ENCODE peak calls at places on chromosomes 3 and 15, in nine cellular contexts. D is sigmoid colon, W is HepG2, A is stomach, X is esophagus muscularis mucosa, Q is endothelial cell of umbilical vein, C is prostate gland, L is transverse colon, H is breast epithelium. P is an unnamed sample.

GRCh38 chr3:139745831-139746230 is 68.1 kb upstream of the NMNAT3 start:
- DNase-seq in H (no peak), X (peak; percentile 24), L (no peak), C (no peak), A (no peak), W (peak; percentile 30), D (no peak), Q (no peak), P (no peak)

GRCh38 chr3:11131371-11131770 is 22.9 kb upstream of the HRH1 start:
- DNase-seq in X (no peak), Q (no peak), L (no peak), W (no peak), D (no peak), H (no peak), C (no peak), A (no peak), P (no peak)

GRCh38 chr15:77909131-77909940 is 168.2 kb downstream of the TBC1D2B start:
- DNase-seq in C (no peak), Q (no peak), H (no peak), L (no peak), A (no peak), D (peak; percentile 40), X (no peak), W (no peak), P (peak; percentile 64)

GRCh38 chr3:69505770-69506407 is 120.0 kb upstream of the FRMD4B start:
- DNase-seq in C (no peak), Q (peak; percentile 3), L (no peak), X (no peak), D (no peak), H (no peak), A (no peak), W (no peak), P (no peak)

GRCh38 chr3:133384331-133385027 is 15.4 kb upstream of the BFSP2 start:
- DNase-seq in A (peak; percentile 70), X (no peak), H (peak; percentile 61), Q (peak; percentile 71), L (peak; percentile 25), D (no peak), C (peak; percentile 48), W (peak; percentile 46), P (no peak)

GRCh38 chr15:71748327-71748726 is 62.0 kb upstream of the NR2E3 start:
- DNase-seq in X (no peak), H (no peak), W (no peak), A (no peak), L (no peak), D (no peak), C (no peak), Q (no peak), P (no peak)

GRCh38 chr15:71186971-71187960 is 72.0 kb downstream of the THSD4 start:
- DNase-seq in X (peak; percentile 34), D (no peak), H (no peak), Q (no peak), A (no peak), C (no peak), L (no peak), W (no peak), P (no peak)

GRCh38 chr15:93997071-93997658 is 234.2 kb upstream of the MCTP2 start:
- DNase-seq in A (no peak), C (no peak), W (peak; percentile 8), D (no peak), Q (peak; percentile 6), L (no peak), X (no peak), H (no peak), P (no peak)

GRCh38 chr3:127748754-127749327 is 73.5 kb downstream of the MGLL start:
- DNase-seq in H (no peak), L (no peak), Q (no peak), W (no peak), A (no peak), C (no peak), D (peak; percentile 78), X (no peak), P (peak; percentile 63)

GRCh38 chr3:127747751-127748521 is 74.4 kb downstream of the MGLL start:
- DNase-seq in A (peak; percentile 77), D (peak; percentile 85), H (no peak), C (peak; percentile 67), W (no peak), Q (peak; percentile 79), X (no peak), L (peak; percentile 71), P (peak; percentile 91)

GRCh38 chr3:127749787-127750225 is 72.5 kb downstream of the MGLL start:
- DNase-seq in H (no peak), W (no peak), A (no peak), X (no peak), D (no peak), Q (no peak), C (no peak), L (no peak), P (peak; percentile 58)

GRCh38 chr3:127750226-127751031 is 71.9 kb downstream of the MGLL start:
- DNase-seq in D (no peak), H (no peak), A (no peak), X (no peak), Q (no peak), W (no peak), C (no peak), L (peak; percentile 41), P (peak; percentile 44)

GRCh38 chr3:127749361-127749760 is 73.0 kb downstream of the MGLL start:
- DNase-seq in H (no peak), L (no peak), X (no peak), Q (no peak), W (no peak), A (no peak), C (no peak), D (no peak), P (no peak)
- H3K4me1 ChIP-seq in H (no peaks in the 10 kb centered on the region), L (peaks cover 37% of the 10 kb centered on the region), X (peaks cover 70% of the 10 kb centered on the region), Q (peaks cover 26% of the 10 kb centered on the region), W (no peaks in the 10 kb centered on the region), A (peaks cover 71% of the 10 kb centered on the region), C (peaks cover 2% of the 10 kb centered on the region), D (peaks cover 47% of the 10 kb centered on the region), P (peaks cover 42% of the 10 kb centered on the region)

DNA sequence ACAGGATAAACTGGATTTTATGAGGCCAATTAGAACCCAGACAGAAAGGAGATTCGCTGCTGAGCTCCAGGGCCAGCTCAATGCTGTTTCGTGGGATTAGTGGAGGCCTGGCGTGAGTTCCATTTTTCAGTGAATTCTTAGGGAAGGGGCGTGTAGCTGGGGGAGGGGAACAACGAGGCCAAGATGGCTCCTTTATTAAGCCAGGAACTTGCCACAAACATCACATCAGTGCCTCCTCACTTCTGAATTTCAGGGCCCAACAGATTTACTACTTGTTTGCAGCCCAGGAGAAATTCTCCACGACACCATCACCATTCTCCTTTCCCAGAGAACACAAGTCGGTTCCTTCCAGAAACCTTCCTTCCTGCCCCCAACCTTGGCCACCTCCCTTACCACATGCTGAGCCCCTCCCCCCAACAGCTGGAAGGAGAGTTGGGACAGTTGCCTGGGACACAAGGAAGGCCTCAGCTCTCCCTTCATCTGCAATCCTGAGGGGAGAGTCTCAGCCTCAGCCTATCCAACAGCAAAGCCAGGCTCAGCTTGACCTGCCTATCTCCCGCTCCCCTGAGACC is 5.8 kb downstream of the IGDCC4 start:
- DNase-seq in C (no peak), A (no peak), Q (no peak), W (no peak), L (no peak), X (no peak), D (peak; percentile 71), H (no peak), P (no peak)
- TF ChIP-seq POLR2AphosphoS5 in C (no peak), A (no peak), Q (no peak), W (no peak), L (no peak), X (no peak), D (no peak), H (no peak), P (no peak)

GRCh38 chr15:73050561-73051297 is 1.5 kb upstream of the NEO1 start:
- DNase-seq in A (no peak), D (no peak), C (no peak), X (no peak), W (no peak), Q (no peak), L (no peak), H (no peak), P (no peak)

GRCh38 chr15:73051402-73051810 is 857 bp upstream of the NEO1 start:
- DNase-seq in H (peak; percentile 60), X (no peak), A (peak; percentile 68), W (no peak), Q (no peak), C (peak; percentile 59), D (peak; percentile 79), L (peak; percentile 78), P (peak; percentile 71)

GRCh38 chr15:73052679-73053397 is 575 bp downstream of the NEO1 start:
- DNase-seq in W (peak; percentile 37), H (no peak), X (no peak), L (peak; percentile 62), D (peak; percentile 72), A (peak; percentile 29), Q (no peak), C (peak; percentile 46), P (peak; percentile 66)

GRCh38 chr15:73053398-73053723 is 1.1 kb downstream of the NEO1 start:
- DNase-seq in D (no peak), W (no peak), L (no peak), A (no peak), Q (no peak), H (no peak), X (no peak), C (no peak), P (no peak)

DNA sequence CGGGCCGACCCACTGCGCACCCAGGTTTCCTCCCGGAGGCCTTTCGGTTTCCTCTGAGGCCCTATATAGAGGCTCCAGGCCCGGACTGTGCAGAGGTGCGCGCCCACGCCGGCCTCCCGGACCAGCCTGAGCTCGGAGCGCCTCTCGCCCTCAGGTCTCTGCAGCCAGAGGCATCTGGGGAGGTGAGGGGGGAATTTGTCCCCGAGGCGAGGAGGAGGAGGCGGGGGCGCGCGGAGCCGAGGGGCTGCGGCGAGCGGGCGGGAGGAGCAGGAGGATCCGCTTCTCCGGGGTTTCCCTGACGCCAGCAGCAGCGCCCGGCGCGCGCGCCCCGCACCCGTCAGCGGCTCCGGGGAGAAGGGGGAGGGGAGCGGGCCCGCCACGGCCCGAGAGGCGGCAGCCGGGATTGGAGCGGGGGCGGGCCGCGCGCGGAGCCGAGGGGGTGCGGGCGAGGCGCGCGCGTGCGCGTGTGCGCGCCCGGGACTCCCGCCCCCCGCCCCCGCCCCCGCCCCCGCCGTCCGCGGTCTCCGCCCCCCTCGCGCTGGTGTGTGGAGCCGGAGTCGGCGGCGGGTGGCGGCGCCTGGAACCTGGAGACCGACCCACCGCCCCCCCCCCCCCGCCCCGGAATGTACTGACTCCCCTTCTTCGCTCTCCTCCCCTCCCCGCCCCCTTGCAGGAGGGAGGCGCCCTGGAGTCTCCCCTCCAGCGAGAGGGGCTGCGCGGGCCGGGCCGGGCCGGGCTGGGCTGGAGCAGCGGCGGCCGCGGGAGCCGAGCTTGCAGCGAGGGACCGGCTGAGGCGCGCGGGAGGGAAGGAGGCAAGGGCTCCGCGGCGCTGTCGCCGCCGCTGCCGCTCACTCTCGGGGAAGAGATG is at the start of gene NEO1:
- DNase-seq in Q (peak; percentile 25), L (peak; percentile 90), A (peak; percentile 89), W (peak; percentile 59), C (peak; percentile 88), H (peak; percentile 79), D (peak; percentile 94), X (peak; percentile 93), P (peak; percentile 85)
- TF ChIP-seq POLR2A in Q (no peak), L (peak; percentile 71), A (no peak), W (peak; percentile 37), C (peak; percentile 60), H (no peak), D (peak; percentile 26), X (no peak), P (no peak)

DNA sequence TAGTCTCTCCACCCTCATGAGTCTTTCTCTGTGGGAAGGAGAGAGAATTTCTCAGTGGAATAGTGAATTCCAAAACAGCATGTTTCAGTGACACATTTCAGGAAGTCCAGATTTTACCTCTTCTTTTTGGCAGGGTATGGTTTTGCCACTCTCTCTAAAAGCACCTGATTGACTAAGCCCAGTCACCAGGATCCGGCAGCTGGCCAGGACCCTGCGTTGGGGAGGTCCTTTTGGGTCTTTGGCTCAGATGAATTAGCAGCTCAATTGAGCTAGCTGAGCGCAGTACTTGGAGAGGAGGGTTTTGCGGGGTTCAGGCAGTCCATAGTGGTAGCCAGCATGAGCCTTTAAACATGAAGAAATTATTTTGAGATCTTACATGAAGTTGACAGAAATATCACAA is 548.2 kb downstream of the PDCD6IP start:
- DNase-seq in W (no peak), A (no peak), L (no peak), H (no peak), C (no peak), X (no peak), D (no peak), Q (no peak), P (no peak)
- H3K4me1 ChIP-seq in W (no peaks in the 10 kb centered on the region), A (no peaks in the 10 kb centered on the region), L (no peaks in the 10 kb centered on the region), H (no peaks in the 10 kb centered on the region), C (no peaks in the 10 kb centered on the region), X (no peaks in the 10 kb centered on the region), D (no peaks in the 10 kb centered on the region), Q (no peaks in the 10 kb centered on the region), P (no peaks in the 10 kb centered on the region)

P was measured in suprapubic skin.